ENCODE peak calls at places on chromosomes 2 and 18, in six cellular contexts. S is neuronal stem cell, E is fibroblast of lung, V is hepatocyte, R is dorsolateral prefrontal cortex, A is neural progenitor cell. T is an unnamed sample.

GRCh38 chr2:1595274-1595673 is 149.0 kb downstream of the PXDN start:
- DNase-seq in S (no peak), E (no peak), V (no peak), R (no peak), A (no peak), T (no peak)

GRCh38 chr2:190328748-190329147 is 9.1 kb upstream of the HIBCH start:
- DNase-seq in S (no peak), E (peak), V (no peak), R (no peak), A (no peak), T (no peak)

GRCh38 chr2:156181208-156181607 is 151.3 kb downstream of the NR4A2 start:
- DNase-seq in S (no peak), E (no peak), V (no peak), R (no peak), A (no peak), T (no peak)

GRCh38 chr2:78564666-78565065 is 460.8 kb upstream of the REG3G start:
- DNase-seq in S (no peak), E (no peak), V (no peak), R (no peak), A (no peak), T (no peak)

GRCh38 chr2:73034661-73035374 is 36.7 kb downstream of the SFXN5 start:
- DNase-seq in S (no peak), E (no peak), V (no peak), R (no peak), A (no peak), T (no peak)

GRCh38 chr2:59691518-59692190 is 861.8 kb downstream of the BCL11A start:
- DNase-seq in S (no peak), E (no peak), V (no peak), R (no peak), A (no peak), T (no peak)

GRCh38 chr2:113157897-113158753 is 15.6 kb upstream of the PSD4 start:
- DNase-seq in S (no peak), E (peak), V (no peak), R (no peak), A (no peak), T (no peak)

GRCh38 chr2:234425923-234426603 is 70.8 kb downstream of the ARL4C start:
- DNase-seq in S (no peak), E (no peak), V (no peak), R (no peak), A (no peak), T (no peak)

GRCh38 chr2:206915136-206915535 is 24.2 kb upstream of the CPO start:
- DNase-seq in S (no peak), E (peak), V (peak), R (no peak), A (no peak), T (no peak)

GRCh38 chr2:192218347-192218746 is 23.6 kb upstream of the TMEFF2 start:
- DNase-seq in S (no peak), E (no peak), V (no peak), R (no peak), A (no peak), T (no peak)

GRCh38 chr2:3581367-3582262 is 6.6 kb downstream of the RPS7 start:
- DNase-seq in S (no peak), E (no peak), V (no peak), R (no peak), A (no peak), T (no peak)

GRCh38 chr2:23092831-23093230 is 292.1 kb upstream of the KLHL29 start:
- DNase-seq in S (peak), E (peak), V (peak), R (no peak), A (peak), T (no peak)

GRCh38 chr2:143034292-143035074 is 94.7 kb upstream of the ARHGAP15 start:
- DNase-seq in S (peak), E (peak), V (peak), R (no peak), A (peak), T (no peak)

GRCh38 chr2:70987386-70987785 is 7.3 kb downstream of the TEX261 start:
- DNase-seq in S (no peak), E (no peak), V (no peak), R (no peak), A (no peak), T (no peak)

GRCh38 chr2:215529271-215529670 is 93.4 kb upstream of the FN1 start:
- DNase-seq in S (no peak), E (peak), V (no peak), R (no peak), A (no peak), T (no peak)

GRCh38 chr2:128299628-128300027 is 19.0 kb downstream of the HS6ST1 start:
- DNase-seq in S (no peak), E (no peak), V (no peak), R (no peak), A (no peak), T (no peak)

GRCh38 chr18:23933407-23933806 is 81.1 kb upstream of the TTC39C start:
- DNase-seq in S (no peak), E (peak), V (no peak), R (no peak), A (no peak), T (no peak)

GRCh38 chr2:133581027-133581760 is 12.9 kb upstream of the NCKAP5 start:
- DNase-seq in S (no peak), E (peak), V (no peak), R (no peak), A (no peak), T (no peak)

GRCh38 chr2:4792126-4792525 is 900.1 kb upstream of the SOX11 start:
- DNase-seq in S (no peak), E (no peak), V (no peak), R (no peak), A (no peak), T (no peak)

GRCh38 chr2:151523825-151524224 is 114.1 kb downstream of the RIF1 start:
- DNase-seq in S (no peak), E (no peak), V (no peak), R (no peak), A (no peak), T (no peak)

GRCh38 chr2:102279391-102279735 is 32.0 kb upstream of the IL1RL1 start:
- DNase-seq in S (no peak), E (peak), V (no peak), R (no peak), A (no peak), T (no peak)

GRCh38 chr18:42107287-42108045 is 152.4 kb downstream of the PIK3C3 start:
- DNase-seq in S (no peak), E (no peak), V (no peak), R (no peak), A (peak), T (no peak)

GRCh38 chr2:200209030-200209429 is 97.5 kb upstream of the SPATS2L start:
- DNase-seq in S (no peak), E (no peak), V (no peak), R (no peak), A (no peak), T (no peak)
- H3K27ac ChIP-seq in S (peak), E (no peak), V (no peak), R (no peak), A (no peak), T (no peak)

DNA sequence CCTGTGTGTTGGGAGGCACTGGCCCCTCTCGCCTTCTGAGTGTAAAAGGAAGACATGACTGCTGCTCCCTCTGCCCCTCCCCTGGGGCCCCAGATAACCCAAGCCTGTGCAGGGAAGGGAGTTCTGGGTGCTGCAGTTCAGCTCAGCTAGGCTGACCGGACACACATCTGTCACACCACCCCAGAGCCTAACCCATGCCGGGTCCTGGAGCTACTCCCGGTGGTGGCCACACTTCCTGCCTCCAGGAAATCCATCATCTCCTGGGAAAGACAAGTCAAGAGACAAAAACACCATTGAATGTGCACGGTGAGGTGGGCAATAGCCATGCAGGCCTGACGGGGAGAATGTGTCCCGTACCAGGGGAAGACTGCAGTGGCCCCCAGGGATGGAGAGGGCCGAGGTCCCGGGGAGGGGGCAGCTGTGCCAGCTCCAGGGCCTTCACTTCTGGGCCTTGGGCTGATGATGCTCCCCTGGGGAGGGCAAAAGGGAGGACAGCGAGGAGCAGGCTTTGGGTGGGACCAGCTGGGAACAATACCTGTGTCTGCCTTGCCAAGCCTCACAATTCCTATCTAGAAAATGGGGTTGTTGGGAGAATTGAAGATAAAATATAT is 210.6 kb downstream of the TFCP2L1 start:
- DNase-seq in S (no peak), E (no peak), V (no peak), R (no peak), A (no peak), T (no peak)
- H3K27ac ChIP-seq in S (no peak), E (no peak), V (no peak), R (no peak), A (no peak), T (no peak)

GRCh38 chr2:236888766-236889035 is 197.0 kb upstream of the COPS8 start:
- DNase-seq in S (no peak), E (no peak), V (no peak), R (no peak), A (no peak), T (no peak)
- H3K27ac ChIP-seq in S (no peak), E (no peak), V (peak), R (no peak), A (no peak), T (no peak)

GRCh38 chr18:58211510-58211909 is 167.5 kb downstream of the NEDD4L start:
- DNase-seq in S (no peak), E (no peak), V (no peak), R (no peak), A (no peak), T (no peak)
- H3K27ac ChIP-seq in S (no peak), E (no peak), V (peak), R (no peak), A (no peak), T (no peak)

GRCh38 chr18:12338382-12338781 is 30.3 kb downstream of the TUBB6 start:
- DNase-seq in S (no peak), E (no peak), V (no peak), R (no peak), A (no peak), T (no peak)
- H3K27ac ChIP-seq in S (no peak), E (no peak), V (no peak), R (no peak), A (no peak), T (no peak)

T was measured in substantia nigra.